ENCODE peak calls at places on chromosomes 6 and 20, in seven cellular contexts. One of them, this sample, is unnamed.
A peak's percentile ranks its signal among the peaks of the same experiment; 100 is the strongest.

GRCh38 chr20:6157345-6157744 is 34.5 kb upstream of the FERMT1 start:
- DNase-seq in uterus: no peak
- DNase-seq in prostate gland: no peak
- DNase-seq in ascending aorta: no peak
- DNase-seq in neural progenitor cell: no peak
- DNase-seq in ovary: no peak
- DNase-seq in PC-9: no peak
- DNase-seq in this sample: no peak

GRCh38 chr6:158870418-158870957 is 51.3 kb upstream of the EZR start:
- DNase-seq in ascending aorta: no peak
- DNase-seq in prostate gland: no peak
- DNase-seq in ovary: no peak
- DNase-seq in neural progenitor cell: no peak
- DNase-seq in uterus: no peak
- DNase-seq in PC-9: no peak
- DNase-seq in this sample: no peak

GRCh38 chr6:117387454-117387974 is 38.2 kb downstream of the ROS1 start:
- DNase-seq in PC-9: no peak
- DNase-seq in neural progenitor cell: no peak
- DNase-seq in ovary: no peak
- DNase-seq in ascending aorta: no peak
- DNase-seq in prostate gland: no peak
- DNase-seq in uterus: no peak
- DNase-seq in this sample: no peak

GRCh38 chr6:14270925-14271791 is 153.6 kb downstream of the CD83 start:
- DNase-seq in ovary: no peak
- DNase-seq in neural progenitor cell: no peak
- DNase-seq in prostate gland: no peak
- DNase-seq in PC-9: peak; percentile 98
- DNase-seq in ascending aorta: no peak
- DNase-seq in uterus: no peak
- DNase-seq in this sample: peak; percentile 66

GRCh38 chr6:127186889-127187288 is 68.4 kb downstream of the RSPO3 start:
- DNase-seq in prostate gland: no peak
- DNase-seq in PC-9: no peak
- DNase-seq in ovary: no peak
- DNase-seq in ascending aorta: peak; percentile 64
- DNase-seq in neural progenitor cell: peak; percentile 57
- DNase-seq in uterus: no peak
- DNase-seq in this sample: peak; percentile 71

GRCh38 chr20:33279261-33279910 is 3.6 kb upstream of the BPIFB1 start:
- DNase-seq in prostate gland: no peak
- DNase-seq in ovary: no peak
- DNase-seq in PC-9: no peak
- DNase-seq in uterus: no peak
- DNase-seq in ascending aorta: no peak
- DNase-seq in neural progenitor cell: no peak
- DNase-seq in this sample: no peak

GRCh38 chr6:12408752-12409151 is 118.6 kb downstream of the EDN1 start:
- DNase-seq in neural progenitor cell: no peak
- DNase-seq in ovary: no peak
- DNase-seq in ascending aorta: no peak
- DNase-seq in prostate gland: no peak
- DNase-seq in PC-9: no peak
- DNase-seq in uterus: no peak
- DNase-seq in this sample: no peak

GRCh38 chr6:138468320-138469015 is 30.8 kb downstream of the NHSL1 start:
- DNase-seq in ovary: no peak
- DNase-seq in PC-9: peak; percentile 95
- DNase-seq in neural progenitor cell: no peak
- DNase-seq in uterus: no peak
- DNase-seq in prostate gland: no peak
- DNase-seq in ascending aorta: no peak
- DNase-seq in this sample: no peak

GRCh38 chr6:132412656-132413500 is 11.6 kb upstream of the MOXD1 start:
- DNase-seq in ovary: no peak
- DNase-seq in ascending aorta: no peak
- DNase-seq in neural progenitor cell: no peak
- DNase-seq in PC-9: no peak
- DNase-seq in uterus: no peak
- DNase-seq in prostate gland: no peak
- DNase-seq in this sample: no peak

GRCh38 chr6:156809034-156809433 is 31.9 kb downstream of the ARID1B start:
- DNase-seq in ascending aorta: no peak
- DNase-seq in ovary: no peak
- DNase-seq in PC-9: no peak
- DNase-seq in uterus: no peak
- DNase-seq in neural progenitor cell: no peak
- DNase-seq in prostate gland: no peak
- DNase-seq in this sample: peak; percentile 49

GRCh38 chr20:12012241-12013222 is 94.8 kb downstream of the BTBD3 start:
- DNase-seq in uterus: no peak
- DNase-seq in prostate gland: no peak
- DNase-seq in ascending aorta: no peak
- DNase-seq in ovary: no peak
- DNase-seq in neural progenitor cell: peak; percentile 58
- DNase-seq in PC-9: peak; percentile 41
- DNase-seq in this sample: no peak

GRCh38 chr20:32474009-32474716 is 111.0 kb downstream of the NOL4L start:
- DNase-seq in prostate gland: no peak
- DNase-seq in PC-9: no peak
- DNase-seq in ascending aorta: no peak
- DNase-seq in ovary: peak; percentile 58
- DNase-seq in neural progenitor cell: no peak
- DNase-seq in uterus: peak; percentile 52
- DNase-seq in this sample: peak; percentile 46

GRCh38 chr20:19991826-19992225 is 25.3 kb upstream of the NAA20 start:
- DNase-seq in ascending aorta: no peak
- DNase-seq in ovary: no peak
- DNase-seq in uterus: no peak
- DNase-seq in neural progenitor cell: no peak
- DNase-seq in prostate gland: no peak
- DNase-seq in PC-9: no peak
- DNase-seq in this sample: no peak

GRCh38 chr20:64056889-64057627 is 5.9 kb upstream of the TCEA2 start:
- DNase-seq in PC-9: no peak
- DNase-seq in prostate gland: no peak
- DNase-seq in ovary: no peak
- DNase-seq in ascending aorta: no peak
- DNase-seq in neural progenitor cell: peak; percentile 32
- DNase-seq in uterus: no peak
- DNase-seq in this sample: no peak

GRCh38 chr20:64057628-64058498 is 5.1 kb upstream of the TCEA2 start:
- DNase-seq in prostate gland: peak; percentile 53
- DNase-seq in uterus: peak; percentile 62
- DNase-seq in ovary: peak; percentile 46
- DNase-seq in PC-9: peak; percentile 55
- DNase-seq in ascending aorta: peak; percentile 82
- DNase-seq in neural progenitor cell: peak; percentile 85
- DNase-seq in this sample: peak; percentile 81

GRCh38 chr20:64056639-64056888 is 6.4 kb upstream of the TCEA2 start:
- DNase-seq in neural progenitor cell: no peak
- DNase-seq in ascending aorta: no peak
- DNase-seq in prostate gland: no peak
- DNase-seq in uterus: no peak
- DNase-seq in PC-9: no peak
- DNase-seq in ovary: no peak
- DNase-seq in this sample: no peak

GRCh38 chr20:64055893-64056638 is 6.6 kb upstream of the SOX18 start:
- DNase-seq in prostate gland: no peak
- DNase-seq in neural progenitor cell: peak; percentile 26
- DNase-seq in ovary: no peak
- DNase-seq in PC-9: no peak
- DNase-seq in uterus: no peak
- DNase-seq in ascending aorta: no peak
- DNase-seq in this sample: no peak

GRCh38 chr20:64058536-64058935 is 4.5 kb upstream of the TCEA2 start:
- DNase-seq in ovary: no peak
- DNase-seq in neural progenitor cell: no peak
- DNase-seq in uterus: no peak
- DNase-seq in ascending aorta: no peak
- DNase-seq in PC-9: peak; percentile 49
- DNase-seq in prostate gland: no peak
- DNase-seq in this sample: no peak
- H3K4me3 ChIP-seq in ovary: no peak overlapping the region
- H3K4me3 ChIP-seq in neural progenitor cell: no peak overlapping the region
- H3K4me3 ChIP-seq in uterus: no peak overlapping the region
- H3K4me3 ChIP-seq in ascending aorta: no peak overlapping the region
- H3K4me3 ChIP-seq in PC-9: no peak overlapping the region
- H3K4me3 ChIP-seq in prostate gland: no peak overlapping the region
- H3K4me3 ChIP-seq in this sample: no peak overlapping the region

GRCh38 chr20:62367136-62367482 is at the start of gene LAMA5:
- DNase-seq in PC-9: no peak
- DNase-seq in uterus: no peak
- DNase-seq in ovary: no peak
- DNase-seq in neural progenitor cell: peak; percentile 93
- DNase-seq in prostate gland: no peak
- DNase-seq in ascending aorta: no peak
- DNase-seq in this sample: peak; percentile 72

GRCh38 chr20:62369508-62370114 is 2.5 kb upstream of the LAMA5 start:
- DNase-seq in ovary: no peak
- DNase-seq in prostate gland: no peak
- DNase-seq in neural progenitor cell: no peak
- DNase-seq in ascending aorta: no peak
- DNase-seq in uterus: no peak
- DNase-seq in PC-9: no peak
- DNase-seq in this sample: no peak

GRCh38 chr20:62367483-62368302 is 581 bp upstream of the LAMA5 start:
- DNase-seq in neural progenitor cell: peak; percentile 73
- DNase-seq in PC-9: peak; percentile 58
- DNase-seq in ovary: no peak
- DNase-seq in ascending aorta: no peak
- DNase-seq in prostate gland: no peak
- DNase-seq in uterus: peak; percentile 53
- DNase-seq in this sample: no peak

GRCh38 chr20:62368629-62369507 is 1.8 kb upstream of the LAMA5 start:
- DNase-seq in neural progenitor cell: peak; percentile 95
- DNase-seq in ascending aorta: no peak
- DNase-seq in uterus: peak; percentile 62
- DNase-seq in ovary: no peak
- DNase-seq in prostate gland: no peak
- DNase-seq in PC-9: peak; percentile 53
- DNase-seq in this sample: no peak

DNA sequence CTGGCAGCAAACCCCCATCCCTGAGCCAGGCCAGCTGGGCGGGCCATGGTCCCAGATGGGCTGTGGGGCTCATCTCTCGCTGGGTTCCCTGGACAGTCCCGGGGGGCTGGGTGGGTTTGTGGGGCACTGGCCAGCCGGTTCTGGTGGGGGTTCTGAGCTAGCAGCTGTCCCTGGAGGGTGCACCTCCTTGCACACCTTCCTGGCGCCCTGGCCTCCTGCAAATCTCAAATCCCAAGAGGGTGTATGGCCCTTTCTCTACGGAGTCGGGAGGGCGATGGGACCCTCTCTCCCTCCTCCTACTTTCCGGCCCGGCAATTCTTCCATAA is 1.2 kb upstream of the LAMA5 start:
- DNase-seq in neural progenitor cell: no peak
- DNase-seq in PC-9: no peak
- DNase-seq in ovary: no peak
- DNase-seq in prostate gland: no peak
- DNase-seq in ascending aorta: no peak
- DNase-seq in uterus: no peak
- DNase-seq in this sample: no peak
- H3K4me1 ChIP-seq in neural progenitor cell: peaks cover 60% of the 10 kb centered on the region
- H3K4me1 ChIP-seq in PC-9: peaks cover 53% of the 10 kb centered on the region
- H3K4me1 ChIP-seq in ovary: peaks cover 13% of the 10 kb centered on the region
- H3K4me1 ChIP-seq in prostate gland: peaks cover 41% of the 10 kb centered on the region
- H3K4me1 ChIP-seq in ascending aorta: peaks cover 40% of the 10 kb centered on the region
- H3K4me1 ChIP-seq in uterus: peaks cover 5% of the 10 kb centered on the region
- H3K4me1 ChIP-seq in this sample: peaks cover 25% of the 10 kb centered on the region

GRCh38 chr20:57652865-57653545 is 32.8 kb upstream of the ZBP1 start:
- DNase-seq in neural progenitor cell: no peak
- DNase-seq in ascending aorta: peak; percentile 55
- DNase-seq in uterus: peak; percentile 15
- DNase-seq in PC-9: no peak
- DNase-seq in prostate gland: peak; percentile 5
- DNase-seq in ovary: peak; percentile 8
- DNase-seq in this sample: no peak
- TF ChIP-seq CTCF in neural progenitor cell: no peak
- TF ChIP-seq CTCF in ascending aorta: no peak
- TF ChIP-seq CTCF in uterus: no peak
- TF ChIP-seq CTCF in PC-9: no peak
- TF ChIP-seq CTCF in prostate gland: no peak
- TF ChIP-seq CTCF in ovary: no peak
- TF ChIP-seq CTCF in this sample: no peak

GRCh38 chr20:21677261-21677660 is 28.2 kb upstream of the PAX1 start:
- DNase-seq in neural progenitor cell: no peak
- DNase-seq in uterus: no peak
- DNase-seq in prostate gland: no peak
- DNase-seq in ascending aorta: no peak
- DNase-seq in PC-9: no peak
- DNase-seq in ovary: no peak
- DNase-seq in this sample: no peak
- H3K4me3 ChIP-seq in neural progenitor cell: no peak overlapping the region
- H3K4me3 ChIP-seq in uterus: no peak overlapping the region
- H3K4me3 ChIP-seq in prostate gland: no peak overlapping the region
- H3K4me3 ChIP-seq in ascending aorta: no peak overlapping the region
- H3K4me3 ChIP-seq in PC-9: no peak overlapping the region
- H3K4me3 ChIP-seq in ovary: no peak overlapping the region
- H3K4me3 ChIP-seq in this sample: no peak overlapping the region

This sample was measured in mucosa of descending colon.